ENCODE peak calls at places on chromosomes 4 and X, in six cellular contexts. D is MM.1S, S is kidney glomerular epithelial cell, M is NCI-H187, T is lower leg skin, F is body of pancreas. P is an unnamed sample.

GRCh38 chr4:159238631-159239030 is 135.8 kb downstream of the RAPGEF2 start:
- DNase-seq in T (no peak), S (no peak), F (no peak), M (no peak), D (no peak), P (no peak)

GRCh38 chrX:39972340-39972739 is 125.4 kb downstream of the BCOR start:
- DNase-seq in F (no peak), T (no peak), M (no peak), D (no peak), S (peak; percentile 8), P (peak; percentile 44)

GRCh38 chrX:19956923-19957322 is 33.9 kb downstream of the BCLAF3 start:
- DNase-seq in D (no peak), T (no peak), S (no peak), M (no peak), F (no peak), P (no peak)

GRCh38 chr4:66475596-66475995 is 805.3 kb upstream of the EPHA5 start:
- DNase-seq in S (no peak), F (no peak), T (no peak), D (no peak), M (no peak), P (no peak)

GRCh38 chr4:77617203-77617602 is 11.6 kb downstream of the CXCL13 start:
- DNase-seq in T (no peak), D (no peak), F (no peak), M (no peak), S (no peak), P (no peak)

GRCh38 chrX:29506729-29507128 is 708.6 kb upstream of the MAGEB2 start:
- DNase-seq in D (no peak), S (no peak), M (no peak), F (no peak), T (no peak), P (no peak)

GRCh38 chrX:154412468-154412867 is 1.1 kb downstream of the TAFAZZIN start:
- DNase-seq in M (no peak), S (no peak), F (no peak), D (peak; percentile 39), T (no peak), P (no peak)

GRCh38 chr4:40325406-40326019 is 9.6 kb upstream of the CHRNA9 start:
- DNase-seq in F (peak; percentile 71), S (peak; percentile 71), T (no peak), D (peak; percentile 82), M (peak; percentile 44), P (no peak)

GRCh38 chr4:1727117-1728031 is 6.1 kb downstream of the TACC3 start:
- DNase-seq in T (peak; percentile 75), F (peak; percentile 69), D (no peak), M (no peak), S (peak; percentile 76), P (peak; percentile 73)

GRCh38 chrX:27976284-27976683 is 5.0 kb downstream of the DCAF8L1 start:
- DNase-seq in M (no peak), D (no peak), F (no peak), S (no peak), T (no peak), P (no peak)

GRCh38 chrX:19440713-19441112 is 74.6 kb downstream of the MAP3K15 start:
- DNase-seq in T (peak; percentile 12), D (no peak), F (no peak), M (no peak), S (no peak), P (no peak)

GRCh38 chr4:52037730-52038108 is 380 bp downstream of the SGCB start:
- DNase-seq in M (peak; percentile 18), F (no peak), D (peak; percentile 41), S (no peak), T (no peak), P (peak; percentile 80)

GRCh38 chr4:26074672-26075071 is 160.7 kb downstream of the SMIM20 start:
- DNase-seq in M (no peak), D (no peak), T (no peak), F (no peak), S (no peak), P (no peak)

GRCh38 chrX:21926116-21926515 is 14.4 kb upstream of the SMS start:
- DNase-seq in F (no peak), M (no peak), D (peak; percentile 14), S (no peak), T (no peak), P (no peak)

GRCh38 chr4:67918428-67918827 is 34.6 kb upstream of the TMPRSS11D start:
- DNase-seq in S (no peak), M (no peak), T (no peak), D (no peak), F (no peak), P (no peak)

GRCh38 chr4:47519239-47519883 is 34.3 kb downstream of the ATP10D start:
- DNase-seq in M (no peak), T (no peak), D (no peak), F (no peak), S (no peak), P (no peak)

GRCh38 chr4:76822294-76822693 is 75.7 kb downstream of the SOWAHB start:
- DNase-seq in F (no peak), D (no peak), M (no peak), S (no peak), T (no peak), P (no peak)

GRCh38 chrX:3029084-3029483 is 12.2 kb upstream of the ARSF start:
- DNase-seq in F (no peak), M (no peak), S (no peak), D (no peak), T (no peak), P (no peak)

GRCh38 chr4:17111436-17111835 is 213.0 kb upstream of the LDB2 start:
- DNase-seq in S (no peak), T (no peak), D (no peak), F (no peak), M (no peak), P (no peak)

GRCh38 chrX:21374163-21374993 is at the start of gene CNKSR2:
- DNase-seq in F (peak; percentile 83), T (no peak), M (peak; percentile 50), D (peak; percentile 84), S (no peak), P (peak; percentile 36)

GRCh38 chr4:105845559-105845958 is 49.7 kb upstream of the NPNT start:
- DNase-seq in F (no peak), D (no peak), S (no peak), T (no peak), M (no peak), P (no peak)

GRCh38 chr4:106056914-106057313 is 161.6 kb downstream of the NPNT start:
- DNase-seq in S (no peak), T (no peak), M (no peak), F (no peak), D (no peak), P (no peak)

GRCh38 chrX:63441717-63442116 is 90.6 kb upstream of the SPIN4 start:
- DNase-seq in S (no peak), D (no peak), F (no peak), T (no peak), M (no peak), P (no peak)

GRCh38 chrX:139832728-139833309 is 100.0 kb downstream of the ATP11C start:
- DNase-seq in D (no peak), F (no peak), M (no peak), T (no peak), S (no peak), P (no peak)

P was measured in MG63.